ENCODE peak calls at places on chromosomes 16 and 17, in ten cellular contexts. E is CD4-positive, alpha-beta T cell; R is tibial artery; Y is RWPE1; K is mammary epithelial cell; J is pancreas; P is AG04450; C is thoracic aorta; F is CD4-positive, CD25-positive, alpha-beta regulatory T cell; N is H1. Z is an unnamed sample.

GRCh38 chr17:60311186-60311585 is 80.7 kb downstream of the USP32 start:
- DNase-seq in F (no peak), E (no peak), Y (no peak), N (no peak), J (no peak), P (no peak), R (no peak), K (no peak), C (no peak), Z (no peak)

GRCh38 chr17:68133370-68134045 is 98.0 kb downstream of the KPNA2 start:
- DNase-seq in R (no peak), F (no peak), P (no peak), E (no peak), C (no peak), K (no peak), J (no peak), Y (no peak), N (peak), Z (no peak)

GRCh38 chr16:1152651-1153259 is at the start of gene CACNA1H:
- DNase-seq in F (peak), C (no peak), P (no peak), J (no peak), N (peak), K (no peak), R (no peak), Y (peak), E (peak), Z (no peak)

GRCh38 chr16:88448461-88449266 is 4.4 kb upstream of the ZFPM1 start:
- DNase-seq in R (no peak), Y (no peak), P (no peak), F (no peak), J (no peak), K (no peak), C (no peak), E (no peak), N (no peak), Z (no peak)

GRCh38 chr16:51569204-51569911 is 418.3 kb upstream of the SALL1 start:
- DNase-seq in C (no peak), P (no peak), F (no peak), K (peak), N (no peak), Y (peak), E (no peak), R (no peak), J (no peak), Z (peak)

GRCh38 chr16:12646490-12647274 is 157.0 kb downstream of the CPPED1 start:
- DNase-seq in F (peak), C (no peak), Y (no peak), E (no peak), K (no peak), N (no peak), P (no peak), R (peak), J (no peak), Z (no peak)

GRCh38 chr16:50299508-50300105 is 33.3 kb downstream of the ADCY7 start:
- DNase-seq in P (no peak), C (no peak), Y (no peak), J (no peak), K (no peak), F (no peak), N (peak), R (peak), E (no peak), Z (no peak)

GRCh38 chr17:63961355-63962207 is 11.1 kb downstream of the SCN4A start:
- DNase-seq in E (peak), R (peak), Y (peak), K (peak), P (no peak), J (peak), C (no peak), F (peak), N (peak), Z (no peak)

GRCh38 chr17:40886090-40886489 is 1.0 kb upstream of the KRT20 start:
- DNase-seq in J (no peak), K (no peak), E (no peak), R (no peak), Y (no peak), N (no peak), P (no peak), C (no peak), F (no peak), Z (no peak)

GRCh38 chr17:64534187-64534586 is 27.4 kb downstream of the CEP95 start:
- DNase-seq in C (no peak), E (no peak), P (no peak), R (no peak), N (no peak), Y (no peak), J (no peak), F (peak), K (no peak), Z (no peak)

GRCh38 chr16:64657316-64658011 is 464.4 kb downstream of the CDH11 start:
- DNase-seq in Y (no peak), F (no peak), C (no peak), P (no peak), K (no peak), R (no peak), E (no peak), N (no peak), J (no peak), Z (peak)

DNA sequence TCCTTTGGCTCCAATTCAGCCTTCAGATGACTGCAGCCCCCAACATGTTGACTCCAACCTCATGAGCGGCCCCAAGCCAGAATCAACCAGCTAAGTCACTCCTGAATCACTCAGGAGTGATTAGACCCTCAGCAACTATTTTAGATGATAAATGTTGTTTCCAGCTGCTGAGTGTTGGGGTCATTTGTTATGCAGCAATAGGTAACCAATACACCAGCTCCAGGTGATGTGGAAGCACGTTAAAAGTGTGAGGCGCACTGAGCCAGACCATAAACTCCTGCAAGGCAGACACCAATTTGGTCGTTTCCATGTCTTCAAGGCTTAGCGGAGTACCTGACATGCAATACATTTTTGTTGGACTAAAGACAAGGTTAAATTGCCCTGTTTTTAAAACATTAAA is 17.5 kb downstream of the COQ7 start:
- DNase-seq in C (no peak), N (no peak), Y (no peak), J (no peak), E (no peak), K (no peak), R (no peak), P (no peak), F (no peak), Z (no peak)
- H3K27ac ChIP-seq in C (no peak), N (no peak), Y (no peak), J (no peak), E (no peak), K (no peak), R (no peak), P (no peak), F (no peak), Z (no peak)

GRCh38 chr17:76747716-76748360 is 9.9 kb downstream of the MFSD11 start:
- DNase-seq in N (no peak), P (no peak), J (no peak), E (no peak), R (no peak), F (no peak), K (no peak), Y (no peak), C (no peak), Z (no peak)
- H3K27ac ChIP-seq in N (no peak), P (no peak), J (no peak), E (no peak), R (no peak), F (no peak), K (no peak), Y (no peak), C (no peak), Z (no peak)

GRCh38 chr16:15966420-15967222 is 17.2 kb downstream of the ABCC1 start:
- DNase-seq in C (no peak), Y (peak), K (peak), F (no peak), N (no peak), P (peak), J (no peak), R (no peak), E (no peak), Z (peak)
- H3K27ac ChIP-seq in C (peak), Y (peak), K (peak), F (peak), N (no peak), P (peak), J (no peak), R (no peak), E (no peak), Z (peak)

GRCh38 chr16:85187886-85188285 is 75.6 kb upstream of the CIBAR2 start:
- DNase-seq in F (no peak), K (no peak), P (no peak), N (no peak), C (no peak), Y (no peak), R (no peak), J (no peak), E (no peak), Z (no peak)

GRCh38 chr16:85187447-85187846 is 75.2 kb upstream of the CIBAR2 start:
- DNase-seq in C (no peak), P (no peak), F (no peak), E (no peak), J (no peak), R (no peak), K (no peak), N (peak), Y (no peak), Z (no peak)

GRCh38 chr16:85185281-85185680 is 73.0 kb upstream of the CIBAR2 start:
- DNase-seq in E (no peak), F (no peak), N (no peak), R (no peak), P (no peak), Y (no peak), J (no peak), C (no peak), K (no peak), Z (no peak)

GRCh38 chr16:85185701-85186100 is 73.4 kb upstream of the CIBAR2 start:
- DNase-seq in F (no peak), K (no peak), Y (no peak), P (no peak), J (no peak), C (no peak), E (no peak), R (no peak), N (no peak), Z (no peak)

GRCh38 chr16:85187002-85187401 is 74.7 kb upstream of the CIBAR2 start:
- DNase-seq in E (no peak), C (no peak), R (no peak), Y (no peak), K (no peak), N (no peak), J (no peak), P (no peak), F (no peak), Z (no peak)
- H3K27ac ChIP-seq in E (no peak), C (peak), R (peak), Y (no peak), K (no peak), N (no peak), J (no peak), P (peak), F (no peak), Z (no peak)

GRCh38 chr17:29697371-29697770 is 74.7 kb upstream of the CORO6 start:
- DNase-seq in K (no peak), C (no peak), F (no peak), P (no peak), E (no peak), N (no peak), Y (no peak), R (no peak), J (no peak), Z (no peak)
- H3K27ac ChIP-seq in K (no peak), C (no peak), F (no peak), P (no peak), E (no peak), N (no peak), Y (no peak), R (no peak), J (no peak), Z (no peak)